ENCODE peak calls at places on chromosomes 11 and 22, in five cellular contexts. E is GM12878, S is K562, O is SK-N-SH, B is HepG2. L is an unnamed sample.

GRCh38 chr11:125368757-125369156 is 127.3 kb downstream of the FEZ1 start:
- DNase-seq in S (no peak), E (no peak), B (no peak), O (no peak), L (no peak)

GRCh38 chr11:89327885-89328284 is 150.2 kb downstream of the TYR start:
- DNase-seq in E (no peak), S (no peak), O (no peak), B (no peak), L (no peak)

GRCh38 chr22:22925795-22926358 is 38.3 kb downstream of the IGLL5 start:
- DNase-seq in E (no peak), S (peak), B (no peak), O (no peak), L (no peak)

GRCh38 chr11:93032580-93032979 is 63.1 kb downstream of the MTNR1B start:
- DNase-seq in B (no peak), O (no peak), E (no peak), S (no peak), L (peak)

GRCh38 chr22:23070418-23071162 is at the start of gene GNAZ:
- DNase-seq in S (no peak), B (no peak), E (no peak), O (peak), L (no peak)

GRCh38 chr11:130068986-130069683 is 559 bp upstream of the APLP2 start:
- DNase-seq in B (no peak), O (no peak), S (no peak), E (no peak), L (peak)

GRCh38 chr22:30866811-30867271 is 101.7 kb downstream of the MORC2 start:
- DNase-seq in E (no peak), B (peak), O (peak), S (peak), L (no peak)

GRCh38 chr22:22901578-22902218 is 14.1 kb downstream of the IGLL5 start:
- DNase-seq in E (peak), O (no peak), S (peak), B (no peak), L (no peak)

GRCh38 chr11:122046846-122047245 is 69.2 kb downstream of the BLID start:
- DNase-seq in B (no peak), S (no peak), O (no peak), E (no peak), L (peak)

GRCh38 chr11:114019574-114019973 is 39.9 kb upstream of the ZBTB16 start:
- DNase-seq in O (no peak), E (no peak), S (no peak), B (no peak), L (no peak)
- TF ChIP-seq MXI1 in O (no peak), E (no peak), S (no peak), B (no peak), L (no peak)

GRCh38 chr11:13220148-13220547 is 57.4 kb upstream of the BMAL1 start:
- DNase-seq in O (peak), S (no peak), E (no peak), B (no peak), L (no peak)

GRCh38 chr11:13216019-13217006 is 61.3 kb upstream of the BMAL1 start:
- DNase-seq in S (no peak), B (peak), O (no peak), E (no peak), L (peak)

GRCh38 chr11:13214276-13214865 is 63.2 kb upstream of the BMAL1 start:
- DNase-seq in S (no peak), B (no peak), E (no peak), O (no peak), L (no peak)

GRCh38 chr11:13210424-13210823 is 67.2 kb upstream of the BMAL1 start:
- DNase-seq in B (peak), O (peak), S (peak), E (no peak), L (peak)

GRCh38 chr11:13215157-13215556 is 62.4 kb upstream of the BMAL1 start:
- DNase-seq in E (no peak), S (no peak), B (no peak), O (no peak), L (peak)
- TF ChIP-seq MXI1 in E (no peak), S (no peak), B (no peak), O (no peak), L (no peak)

DNA sequence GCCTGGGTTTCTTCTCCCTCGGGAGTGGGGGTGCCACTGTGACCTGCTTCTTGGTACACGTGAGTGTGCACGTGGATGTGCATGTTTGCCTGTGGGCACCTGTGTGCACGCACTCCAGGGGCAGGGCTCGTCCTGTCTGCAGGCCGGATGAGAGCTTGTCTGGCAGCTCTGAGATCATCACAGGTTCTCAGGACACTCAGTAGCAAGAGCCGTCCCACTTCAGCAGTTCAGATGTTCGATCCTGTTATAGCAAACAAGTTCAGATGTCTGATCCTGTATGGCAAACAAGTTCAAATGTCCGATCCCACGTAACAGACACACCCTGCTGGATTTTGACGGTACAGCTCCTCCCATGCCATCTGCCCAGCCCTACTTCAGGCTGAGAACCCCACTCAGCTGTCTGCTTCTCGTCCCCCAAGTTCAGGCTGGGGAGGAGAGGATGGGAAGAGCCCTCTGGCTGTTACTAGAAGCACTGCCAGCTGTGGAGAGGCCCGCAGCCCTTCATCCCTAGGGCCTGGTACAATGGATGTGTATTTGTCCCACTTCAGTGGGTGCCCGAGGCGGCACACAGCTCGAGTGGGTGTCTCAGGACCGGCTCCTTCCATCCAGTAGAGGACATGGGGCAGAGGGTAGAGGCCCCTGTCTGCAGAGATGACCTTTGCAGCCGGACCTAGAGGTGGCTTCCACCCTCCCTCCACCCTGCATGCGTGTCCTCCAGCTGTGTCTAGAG is 1126.9 kb downstream of the BRD1 start:
- DNase-seq in O (no peak), E (no peak), B (peak), S (no peak), L (no peak)
- TF ChIP-seq MXI1 in O (no peak), E (no peak), B (no peak), S (no peak), L (no peak)

GRCh38 chr11:45042560-45042959 is 91.9 kb upstream of the TP53I11 start:
- DNase-seq in B (no peak), E (no peak), O (peak), S (no peak), L (no peak)

GRCh38 chr11:45043755-45044475 is 93.2 kb upstream of the TP53I11 start:
- DNase-seq in E (no peak), S (no peak), O (no peak), B (no peak), L (no peak)

GRCh38 chr11:45048313-45048841 is 97.7 kb upstream of the TP53I11 start:
- DNase-seq in S (no peak), E (no peak), B (no peak), O (no peak), L (no peak)

GRCh38 chr11:45048870-45049825 is 97.3 kb upstream of the PRDM11 start:
- DNase-seq in S (no peak), B (no peak), O (peak), E (no peak), L (peak)

GRCh38 chr11:45045692-45046471 is 95.2 kb upstream of the TP53I11 start:
- DNase-seq in O (no peak), B (no peak), E (no peak), S (no peak), L (peak)
- TF ChIP-seq MXI1 in O (no peak), B (no peak), E (no peak), S (no peak), L (no peak)

GRCh38 chr11:44104472-44105294 is 9.2 kb downstream of the EXT2 start:
- DNase-seq in E (no peak), S (no peak), O (no peak), B (no peak), L (no peak)
- TF ChIP-seq MXI1 in E (no peak), S (no peak), O (no peak), B (no peak), L (no peak)

L was measured in IMR-90.